ENCODE peak calls at places on chromosomes 3 and 15, in five cellular contexts. I is heart right ventricle; P is pancreas; J is GM12878; T is CD8-positive, alpha-beta T cell. K is an unnamed sample.

GRCh38 chr3:51675201-51675611 is 4.2 kb downstream of the TEX264 start:
- DNase-seq in I (no peak), P (no peak), J (no peak), T (no peak), K (peak)

GRCh38 chr15:56892651-56893348 is 25.6 kb upstream of the TCF12 start:
- DNase-seq in I (no peak), P (no peak), J (no peak), T (no peak), K (no peak)

GRCh38 chr15:43312378-43312777 is 18.0 kb downstream of the LCMT2 start:
- DNase-seq in I (no peak), P (no peak), J (no peak), T (no peak), K (no peak)

GRCh38 chr3:106880206-106880605 is 497.0 kb upstream of the CCDC54 start:
- DNase-seq in I (no peak), P (no peak), J (no peak), T (no peak), K (no peak)

GRCh38 chr3:144033235-144033579 is 61.6 kb downstream of the DIPK2A start:
- DNase-seq in I (no peak), P (no peak), J (no peak), T (no peak), K (peak)

GRCh38 chr3:31307131-31307785 is 225.5 kb upstream of the STT3B start:
- DNase-seq in I (no peak), P (no peak), J (no peak), T (no peak), K (peak)

GRCh38 chr3:38730281-38730680 is 80.8 kb upstream of the SCN5A start:
- DNase-seq in I (no peak), P (no peak), J (no peak), T (no peak), K (peak)

GRCh38 chr3:130941793-130942192 is 47.9 kb downstream of the ATP2C1 start:
- DNase-seq in I (no peak), P (no peak), J (no peak), T (no peak), K (no peak)

GRCh38 chr3:94234177-94234788 is 171.4 kb downstream of the NSUN3 start:
- DNase-seq in I (no peak), P (no peak), J (no peak), T (no peak), K (peak)

GRCh38 chr3:136381051-136381450 is 130.9 kb downstream of the PCCB start:
- DNase-seq in I (no peak), P (no peak), J (no peak), T (no peak), K (no peak)

GRCh38 chr3:127717357-127718243 is 44.8 kb downstream of the ABTB1 start:
- DNase-seq in I (no peak), P (no peak), J (no peak), T (no peak), K (no peak)

GRCh38 chr3:129942296-129942695 is 32.2 kb upstream of the TRH start:
- DNase-seq in I (peak), P (no peak), J (no peak), T (no peak), K (peak)

GRCh38 chr15:99248000-99248727 is 1.2 kb downstream of the TTC23 start:
- DNase-seq in I (no peak), P (no peak), J (no peak), T (no peak), K (no peak)

GRCh38 chr3:171811913-171812321 is 1.6 kb upstream of the PLD1 start:
- DNase-seq in I (no peak), P (no peak), J (no peak), T (no peak), K (peak)

GRCh38 chr3:156317457-156317856 is 197.1 kb downstream of the KCNAB1 start:
- DNase-seq in I (no peak), P (no peak), J (no peak), T (no peak), K (peak)
- TF ChIP-seq CTCF in I (no peak), P (no peak), J (no peak), T (no peak), K (peak)

GRCh38 chr3:42880601-42881451 is 5.1 kb upstream of the CYP8B1 start:
- DNase-seq in I (peak), P (peak), J (peak), T (peak), K (peak)
- H3K4me3 ChIP-seq in I (peak), P (peak), J (peak), T (peak), K (peak)

GRCh38 chr3:184171562-184171961 is 3.1 kb upstream of the AP2M1 start:
- DNase-seq in I (no peak), P (no peak), J (no peak), T (no peak), K (no peak)
- TF ChIP-seq CTCF in I (no peak), P (no peak), J (no peak), T (no peak), K (no peak)

GRCh38 chr3:41853495-41853894 is 108.4 kb downstream of the ULK4 start:
- DNase-seq in I (no peak), P (no peak), J (no peak), T (no peak), K (peak)

GRCh38 chr3:41848745-41849574 is 112.9 kb downstream of the ULK4 start:
- DNase-seq in I (no peak), P (no peak), J (no peak), T (no peak), K (no peak)

GRCh38 chr3:41854956-41855355 is 106.9 kb downstream of the ULK4 start:
- DNase-seq in I (no peak), P (no peak), J (no peak), T (no peak), K (no peak)
- H3K4me3 ChIP-seq in I (no peak), P (no peak), J (no peak), T (no peak), K (no peak)

DNA sequence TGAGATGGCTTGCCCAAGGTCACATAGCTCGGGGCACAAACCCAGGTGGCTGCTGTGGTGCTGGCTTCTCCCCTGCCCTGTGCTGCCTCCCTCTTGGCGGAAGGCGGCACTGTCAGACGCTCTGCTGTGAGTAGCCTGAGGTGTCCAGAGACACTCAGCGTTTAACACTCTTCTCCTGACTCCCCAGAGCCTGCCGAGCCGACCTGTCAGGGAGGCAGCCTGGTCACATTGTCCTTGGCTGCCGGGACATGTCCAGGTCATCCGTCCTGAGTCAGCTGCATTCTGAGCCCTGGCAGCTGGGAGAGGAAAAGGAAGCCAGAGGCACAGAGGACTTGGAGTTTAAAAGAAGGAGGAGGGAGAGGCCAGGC is 4.7 kb downstream of the LMAN1L start:
- DNase-seq in I (peak), P (no peak), J (no peak), T (no peak), K (no peak)
- TF ChIP-seq CTCF in I (peak), P (no peak), J (no peak), T (no peak), K (peak)

DNA sequence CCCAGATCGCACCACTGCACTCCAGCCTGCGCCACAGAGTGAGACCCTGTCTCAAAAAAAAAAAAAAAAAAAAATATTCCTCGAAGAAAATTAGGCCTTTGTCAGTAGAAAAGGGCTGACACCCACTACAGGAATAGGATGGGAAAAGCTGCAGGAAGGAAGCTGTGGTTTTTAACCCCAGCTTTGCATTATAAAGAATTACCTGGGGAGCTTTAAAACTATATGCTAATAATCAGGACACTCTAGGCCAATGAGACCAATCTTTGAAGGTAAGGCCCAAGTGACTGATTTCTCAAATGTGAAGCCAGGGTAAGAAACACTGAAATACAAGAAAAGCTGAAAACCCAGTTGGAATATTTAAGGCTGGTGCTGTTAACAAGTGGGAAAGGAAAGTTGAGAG is 74.3 kb downstream of the RBPMS2 start:
- DNase-seq in I (no peak), P (no peak), J (no peak), T (no peak), K (no peak)
- H3K4me3 ChIP-seq in I (no peak), P (peak), J (peak), T (no peak), K (peak)

DNA sequence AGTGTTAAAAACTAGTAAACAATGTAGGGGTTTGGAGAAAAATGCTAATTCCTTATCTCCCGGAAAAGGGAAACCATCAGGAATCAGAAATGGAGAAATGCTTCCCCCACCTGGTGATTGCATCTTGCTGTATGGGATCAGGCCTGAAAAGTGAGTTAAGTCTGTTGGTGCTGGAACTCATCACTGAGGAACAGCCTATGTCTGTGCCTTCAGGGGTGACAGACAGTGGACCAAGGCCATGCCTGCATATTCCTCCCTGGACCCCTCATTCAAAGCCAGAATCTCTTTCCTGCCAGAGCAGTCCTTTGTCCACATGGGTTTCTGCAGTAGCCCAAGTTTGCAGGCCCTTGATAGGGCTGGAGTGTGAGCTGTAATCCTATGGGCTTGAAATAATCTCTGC is 160.8 kb upstream of the CTDSPL start:
- DNase-seq in I (no peak), P (peak), J (no peak), T (no peak), K (peak)
- TF ChIP-seq CTCF in I (peak), P (peak), J (no peak), T (no peak), K (peak)